ENCODE peak calls at places on chromosomes 12 and 14, in eight cellular contexts. One of them, this sample, is unnamed.

GRCh38 chr12:121765573-121765972 is 27.9 kb downstream of the RHOF start:
- DNase-seq in pons: no peak
- DNase-seq in Right ventricle myocardium superior: no peak
- DNase-seq in vagina: no peak
- DNase-seq in hippocampal formation: no peak
- DNase-seq in hepatocyte: peak; percentile 70
- DNase-seq in OCI-LY7: no peak
- DNase-seq in ELR: peak; percentile 96
- DNase-seq in this sample: no peak

GRCh38 chr12:105480162-105480561 is 149.7 kb downstream of the C12orf75 start:
- DNase-seq in pons: no peak
- DNase-seq in Right ventricle myocardium superior: no peak
- DNase-seq in vagina: no peak
- DNase-seq in hippocampal formation: no peak
- DNase-seq in hepatocyte: no peak
- DNase-seq in OCI-LY7: no peak
- DNase-seq in ELR: peak; percentile 52
- DNase-seq in this sample: no peak

GRCh38 chr14:68403794-68404522 is 388.9 kb downstream of the ZFP36L1 start:
- DNase-seq in pons: no peak
- DNase-seq in Right ventricle myocardium superior: no peak
- DNase-seq in vagina: no peak
- DNase-seq in hippocampal formation: no peak
- DNase-seq in hepatocyte: no peak
- DNase-seq in OCI-LY7: peak; percentile 33
- DNase-seq in ELR: no peak
- DNase-seq in this sample: no peak

GRCh38 chr12:102960766-102961487 is 3.5 kb downstream of the ASCL1 start:
- DNase-seq in pons: peak; percentile 54
- DNase-seq in Right ventricle myocardium superior: no peak
- DNase-seq in vagina: no peak
- DNase-seq in hippocampal formation: peak; percentile 32
- DNase-seq in hepatocyte: no peak
- DNase-seq in OCI-LY7: no peak
- DNase-seq in ELR: no peak
- DNase-seq in this sample: no peak

GRCh38 chr12:51011960-51012359 is 14.2 kb downstream of the SLC11A2 start:
- DNase-seq in pons: no peak
- DNase-seq in Right ventricle myocardium superior: no peak
- DNase-seq in vagina: no peak
- DNase-seq in hippocampal formation: no peak
- DNase-seq in hepatocyte: no peak
- DNase-seq in OCI-LY7: no peak
- DNase-seq in ELR: no peak
- DNase-seq in this sample: peak; percentile 34

GRCh38 chr12:113135178-113136127 is at the start of gene RASAL1:
- DNase-seq in pons: no peak
- DNase-seq in Right ventricle myocardium superior: peak; percentile 35
- DNase-seq in vagina: no peak
- DNase-seq in hippocampal formation: peak; percentile 61
- DNase-seq in hepatocyte: peak; percentile 41
- DNase-seq in OCI-LY7: peak; percentile 93
- DNase-seq in ELR: no peak
- DNase-seq in this sample: no peak

GRCh38 chr14:93219103-93219726 is 12.2 kb downstream of the UBR7 start:
- DNase-seq in pons: peak; percentile 59
- DNase-seq in Right ventricle myocardium superior: no peak
- DNase-seq in vagina: no peak
- DNase-seq in hippocampal formation: no peak
- DNase-seq in hepatocyte: peak; percentile 81
- DNase-seq in OCI-LY7: peak; percentile 77
- DNase-seq in ELR: peak; percentile 73
- DNase-seq in this sample: no peak

GRCh38 chr12:25130741-25131188 is 64.2 kb downstream of the DNAI7 start:
- DNase-seq in pons: peak; percentile 55
- DNase-seq in Right ventricle myocardium superior: no peak
- DNase-seq in vagina: no peak
- DNase-seq in hippocampal formation: no peak
- DNase-seq in hepatocyte: peak; percentile 66
- DNase-seq in OCI-LY7: peak; percentile 80
- DNase-seq in ELR: peak; percentile 76
- DNase-seq in this sample: no peak